ENCODE peak calls at places on chromosomes 5 and 9, in ten cellular contexts. U is K562; T is stomach; N is ovary; F is BJ; C is A549; O is CD4-positive, alpha-beta T cell; B is neural crest cell; K is lower lobe of right lung; P is coronary artery. Q is an unnamed sample.

GRCh38 chr5:154513669-154514084 is 35.6 kb upstream of the HAND1 start:
- DNase-seq in U (no peak), T (no peak), N (no peak), F (no peak), C (no peak), O (no peak), B (no peak), K (no peak), P (no peak), Q (no peak)

GRCh38 chr5:110751902-110752762 is 13.3 kb downstream of the SLC25A46 start:
- DNase-seq in U (no peak), T (no peak), N (no peak), F (no peak), C (no peak), O (no peak), B (no peak), K (no peak), P (no peak), Q (no peak)

GRCh38 chr9:98291775-98292174 is 36.3 kb upstream of the TBC1D2 start:
- DNase-seq in U (no peak), T (no peak), N (no peak), F (no peak), C (no peak), O (no peak), B (no peak), K (no peak), P (no peak), Q (no peak)

GRCh38 chr9:77820293-77820954 is 172.3 kb upstream of the GNA14 start:
- DNase-seq in U (peak), T (no peak), N (no peak), F (peak), C (peak), O (no peak), B (no peak), K (no peak), P (no peak), Q (no peak)

GRCh38 chr9:83204047-83204446 is 141.1 kb upstream of the RASEF start:
- DNase-seq in U (no peak), T (no peak), N (no peak), F (no peak), C (no peak), O (no peak), B (no peak), K (no peak), P (no peak), Q (no peak)

GRCh38 chr9:25845867-25846266 is 167.6 kb upstream of the TUSC1 start:
- DNase-seq in U (no peak), T (no peak), N (no peak), F (no peak), C (no peak), O (no peak), B (no peak), K (no peak), P (no peak), Q (no peak)

GRCh38 chr5:34622046-34622435 is 34.1 kb upstream of the RAI14 start:
- DNase-seq in U (no peak), T (no peak), N (no peak), F (peak), C (no peak), O (no peak), B (no peak), K (no peak), P (no peak), Q (no peak)

GRCh38 chr9:137267933-137268355 is 9.6 kb upstream of the TOR4A start:
- DNase-seq in U (no peak), T (no peak), N (no peak), F (no peak), C (no peak), O (no peak), B (no peak), K (no peak), P (no peak), Q (no peak)

GRCh38 chr9:120532891-120533290 is 47.1 kb downstream of the CDK5RAP2 start:
- DNase-seq in U (no peak), T (no peak), N (no peak), F (no peak), C (no peak), O (no peak), B (no peak), K (no peak), P (no peak), Q (no peak)

GRCh38 chr9:127762111-127762676 is 16.3 kb downstream of the SH2D3C start:
- DNase-seq in U (no peak), T (no peak), N (no peak), F (no peak), C (no peak), O (no peak), B (no peak), K (peak), P (no peak), Q (no peak)

GRCh38 chr5:158461240-158461854 is 602.4 kb upstream of the CLINT1 start:
- DNase-seq in U (no peak), T (no peak), N (peak), F (no peak), C (no peak), O (no peak), B (no peak), K (no peak), P (no peak), Q (no peak)

GRCh38 chr5:82164109-82164956 is 113.8 kb downstream of the RPS23 start:
- DNase-seq in U (no peak), T (no peak), N (no peak), F (no peak), C (peak), O (no peak), B (no peak), K (no peak), P (no peak), Q (no peak)

GRCh38 chr9:95313010-95313498 is 4.5 kb downstream of the FANCC start:
- DNase-seq in U (no peak), T (peak), N (peak), F (no peak), C (peak), O (no peak), B (peak), K (peak), P (no peak), Q (peak)

GRCh38 chr9:101417977-101418376 is 17.6 kb downstream of the ALDOB start:
- DNase-seq in U (no peak), T (no peak), N (no peak), F (no peak), C (no peak), O (no peak), B (no peak), K (no peak), P (no peak), Q (no peak)

GRCh38 chr5:62460578-62460983 is 48.0 kb downstream of the IPO11 start:
- DNase-seq in U (peak), T (no peak), N (no peak), F (no peak), C (peak), O (no peak), B (no peak), K (no peak), P (no peak), Q (peak)

GRCh38 chr9:127919253-127919815 is 2.5 kb upstream of the ST6GALNAC4 start:
- DNase-seq in U (peak), T (peak), N (peak), F (peak), C (peak), O (no peak), B (no peak), K (peak), P (peak), Q (no peak)

GRCh38 chr9:133905493-133905892 is 86.6 kb downstream of the VAV2 start:
- DNase-seq in U (no peak), T (no peak), N (no peak), F (no peak), C (no peak), O (no peak), B (no peak), K (no peak), P (no peak), Q (no peak)
- TF ChIP-seq CTCF in U (no peak), T (no peak), N (no peak), F (no peak), C (no peak), O (no peak), B (no peak), K (no peak), P (no peak), Q (no peak)

DNA sequence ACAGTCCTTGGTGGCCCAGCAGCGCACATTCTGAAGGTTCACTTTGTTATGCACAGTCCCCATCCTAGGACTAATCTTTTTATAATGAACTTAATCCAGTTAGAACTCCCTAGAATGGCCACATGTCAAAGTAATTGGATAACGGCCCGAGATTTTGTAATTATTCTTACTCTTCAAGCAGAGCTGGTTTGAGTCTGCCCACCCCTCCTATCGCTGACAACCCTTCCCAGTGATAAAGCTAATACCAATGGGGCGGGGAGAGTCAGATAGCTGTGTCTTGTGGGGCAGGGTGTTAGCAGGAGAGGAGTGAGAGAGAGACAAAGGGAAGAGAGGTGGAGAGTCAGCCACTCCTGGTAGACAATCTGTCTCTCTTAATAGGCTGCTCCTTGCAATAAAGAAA is 356.9 kb downstream of the SLIT3 start:
- DNase-seq in U (no peak), T (no peak), N (no peak), F (no peak), C (no peak), O (no peak), B (no peak), K (no peak), P (no peak), Q (no peak)
- TF ChIP-seq CTCF in U (no peak), T (no peak), N (no peak), F (no peak), C (no peak), O (no peak), B (no peak), K (no peak), P (no peak), Q (no peak)

GRCh38 chr9:134286513-134287245 is 39.6 kb upstream of the RXRA start:
- DNase-seq in U (no peak), T (peak), N (no peak), F (no peak), C (no peak), O (no peak), B (no peak), K (no peak), P (no peak), Q (no peak)
- TF ChIP-seq CTCF in U (no peak), T (no peak), N (no peak), F (no peak), C (no peak), O (no peak), B (no peak), K (no peak), P (no peak), Q (no peak)

DNA sequence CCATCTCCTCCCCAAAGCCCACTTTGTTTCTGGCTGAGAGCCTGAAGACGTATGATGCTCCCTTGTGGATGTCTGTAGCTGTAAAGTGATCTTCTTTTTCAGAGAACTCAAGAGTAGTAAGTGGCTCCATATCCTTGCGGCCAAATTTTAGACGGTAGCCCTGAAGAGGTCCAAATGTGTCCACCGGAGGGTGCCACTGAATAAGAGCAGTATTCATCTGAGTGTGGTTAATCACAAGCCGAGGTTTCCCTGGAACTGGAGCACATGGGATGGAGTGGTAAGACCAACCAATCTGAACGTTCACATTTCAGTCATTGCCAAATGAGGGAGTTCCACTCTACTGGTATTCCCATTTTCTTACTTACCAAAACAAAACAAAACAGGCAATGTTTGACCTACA is 686.5 kb upstream of the DMAC1 start:
- DNase-seq in U (no peak), T (peak), N (no peak), F (no peak), C (no peak), O (no peak), B (no peak), K (no peak), P (no peak), Q (peak)
- TF ChIP-seq CTCF in U (no peak), T (no peak), N (no peak), F (no peak), C (no peak), O (no peak), B (peak), K (peak), P (no peak), Q (peak)

GRCh38 chr9:2874001-2874750 is 30.3 kb upstream of the PUM3 start:
- DNase-seq in U (no peak), T (no peak), N (no peak), F (no peak), C (no peak), O (no peak), B (no peak), K (no peak), P (no peak), Q (no peak)

GRCh38 chr9:2870340-2870739 is 26.4 kb upstream of the PUM3 start:
- DNase-seq in U (no peak), T (no peak), N (no peak), F (no peak), C (no peak), O (no peak), B (no peak), K (no peak), P (no peak), Q (no peak)

GRCh38 chr9:2872941-2873323 is 29.0 kb upstream of the PUM3 start:
- DNase-seq in U (no peak), T (no peak), N (no peak), F (no peak), C (no peak), O (no peak), B (no peak), K (no peak), P (no peak), Q (no peak)

GRCh38 chr9:2875218-2875977 is 31.5 kb upstream of the PUM3 start:
- DNase-seq in U (no peak), T (no peak), N (no peak), F (no peak), C (no peak), O (no peak), B (no peak), K (no peak), P (no peak), Q (no peak)

DNA sequence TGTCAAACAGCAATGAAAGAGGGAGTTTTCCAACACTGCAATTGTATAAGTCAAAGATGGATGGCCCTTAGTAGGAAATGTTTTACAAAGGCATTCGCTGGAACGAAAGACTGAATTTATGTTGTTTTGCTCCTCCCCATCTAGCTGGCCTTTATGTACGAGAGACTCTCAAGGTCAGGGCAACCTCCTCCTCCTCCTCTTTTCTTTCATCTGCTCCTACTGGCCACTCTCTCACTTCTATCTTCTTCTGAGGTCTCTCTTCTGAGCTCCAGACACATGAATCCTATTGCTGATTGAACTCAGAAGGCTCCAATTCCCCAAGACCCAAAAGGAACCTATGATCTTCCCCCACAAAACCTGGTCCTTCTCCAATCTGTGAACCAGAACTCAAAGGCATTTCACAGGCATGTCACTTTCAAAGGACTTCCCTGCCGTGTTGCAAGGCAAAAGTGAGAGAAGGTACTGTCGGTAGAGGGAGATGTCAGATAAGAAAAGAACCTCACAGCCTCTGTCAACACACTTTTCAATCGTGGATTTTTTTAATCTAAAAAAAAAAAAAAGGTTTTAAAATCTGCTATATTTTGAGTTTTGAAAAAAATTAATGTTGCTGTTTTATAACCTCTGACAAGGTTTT is 28.5 kb upstream of the PUM3 start:
- DNase-seq in U (no peak), T (no peak), N (no peak), F (no peak), C (no peak), O (no peak), B (no peak), K (no peak), P (no peak), Q (peak)
- TF ChIP-seq CTCF in U (peak), T (no peak), N (no peak), F (peak), C (peak), O (peak), B (peak), K (no peak), P (no peak), Q (peak)

DNA sequence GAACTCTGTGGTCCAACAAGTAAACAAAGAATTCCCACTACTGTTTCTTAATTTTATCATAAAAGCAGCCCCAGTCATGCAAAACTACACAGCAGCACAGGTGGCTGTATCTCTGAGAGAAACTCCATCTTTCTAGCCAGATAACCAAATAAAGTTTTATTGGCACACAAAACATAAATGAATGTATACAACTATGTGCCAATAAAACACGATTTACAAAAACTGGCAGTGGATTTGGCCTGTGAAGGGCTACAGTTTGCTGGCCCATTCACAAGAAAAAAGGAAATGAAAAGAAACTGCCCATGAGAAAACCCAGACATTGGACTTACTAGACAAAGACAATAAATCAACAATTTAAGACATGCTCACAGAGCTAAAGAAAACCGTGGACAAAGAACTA is 10.6 kb downstream of the FBXL17 start:
- DNase-seq in U (no peak), T (no peak), N (no peak), F (no peak), C (no peak), O (no peak), B (no peak), K (no peak), P (no peak), Q (no peak)
- TF ChIP-seq CTCF in U (no peak), T (no peak), N (no peak), F (no peak), C (no peak), O (no peak), B (no peak), K (no peak), P (no peak), Q (no peak)